ENCODE peak calls at places on chromosomes 12 and 14, in six cellular contexts. One of them, this sample, is unnamed. For H3K4me1, the result is how much of the 10 kb centered on the place peaks cover.

GRCh38 chr14:89386214-89386886 is 30.7 kb downstream of the FOXN3 start:
- DNase-seq in BE2C: no peak
- DNase-seq in spleen: no peak
- DNase-seq in uterus: no peak
- DNase-seq in ovary: no peak
- DNase-seq in GM23338: no peak
- DNase-seq in this sample: peak

GRCh38 chr12:102740157-102741032 is 176.6 kb downstream of the PAH start:
- DNase-seq in BE2C: no peak
- DNase-seq in spleen: no peak
- DNase-seq in uterus: no peak
- DNase-seq in ovary: no peak
- DNase-seq in GM23338: peak
- DNase-seq in this sample: no peak

GRCh38 chr12:6161124-6161882 is 36.8 kb upstream of the VWF start:
- DNase-seq in BE2C: no peak
- DNase-seq in spleen: peak
- DNase-seq in uterus: no peak
- DNase-seq in ovary: no peak
- DNase-seq in GM23338: no peak
- DNase-seq in this sample: no peak

GRCh38 chr14:38762436-38762835 is 340.6 kb downstream of the SEC23A start:
- DNase-seq in BE2C: no peak
- DNase-seq in spleen: no peak
- DNase-seq in uterus: no peak
- DNase-seq in ovary: no peak
- DNase-seq in GM23338: no peak
- DNase-seq in this sample: no peak

GRCh38 chr12:126706300-126706699 is 1560.7 kb upstream of the TMEM132C start:
- DNase-seq in BE2C: no peak
- DNase-seq in spleen: no peak
- DNase-seq in uterus: no peak
- DNase-seq in ovary: no peak
- DNase-seq in GM23338: peak
- DNase-seq in this sample: no peak

GRCh38 chr12:120544691-120545090 is 10.5 kb downstream of the RNF10 start:
- DNase-seq in BE2C: no peak
- DNase-seq in spleen: no peak
- DNase-seq in uterus: no peak
- DNase-seq in ovary: no peak
- DNase-seq in GM23338: no peak
- DNase-seq in this sample: no peak

GRCh38 chr12:46227616-46228015 is 41.2 kb downstream of the SLC38A1 start:
- DNase-seq in BE2C: no peak
- DNase-seq in spleen: no peak
- DNase-seq in uterus: no peak
- DNase-seq in ovary: no peak
- DNase-seq in GM23338: no peak
- DNase-seq in this sample: no peak

GRCh38 chr12:131096681-131097181 is 143.0 kb downstream of the ADGRD1 start:
- DNase-seq in BE2C: peak
- DNase-seq in spleen: peak
- DNase-seq in uterus: peak
- DNase-seq in ovary: no peak
- DNase-seq in GM23338: no peak
- DNase-seq in this sample: no peak

GRCh38 chr12:27965966-27966365 is 6.6 kb downstream of the PTHLH start:
- DNase-seq in BE2C: no peak
- DNase-seq in spleen: no peak
- DNase-seq in uterus: no peak
- DNase-seq in ovary: no peak
- DNase-seq in GM23338: no peak
- DNase-seq in this sample: no peak

GRCh38 chr12:50924439-50925341 is 27.7 kb upstream of the HIGD1C start:
- DNase-seq in BE2C: peak
- DNase-seq in spleen: peak
- DNase-seq in uterus: peak
- DNase-seq in ovary: peak
- DNase-seq in GM23338: peak
- DNase-seq in this sample: peak

GRCh38 chr12:54631988-54632728 is 2.5 kb downstream of the LACRT start:
- DNase-seq in BE2C: no peak
- DNase-seq in spleen: no peak
- DNase-seq in uterus: no peak
- DNase-seq in ovary: no peak
- DNase-seq in GM23338: peak
- DNase-seq in this sample: no peak

GRCh38 chr12:131387281-131388163 is 323.4 kb upstream of the SFSWAP start:
- DNase-seq in BE2C: no peak
- DNase-seq in spleen: peak
- DNase-seq in uterus: no peak
- DNase-seq in ovary: no peak
- DNase-seq in GM23338: no peak
- DNase-seq in this sample: no peak

GRCh38 chr12:106179086-106179485 is 40.3 kb upstream of the NUAK1 start:
- DNase-seq in BE2C: no peak
- DNase-seq in spleen: no peak
- DNase-seq in uterus: peak
- DNase-seq in ovary: no peak
- DNase-seq in GM23338: no peak
- DNase-seq in this sample: peak

GRCh38 chr14:65131176-65131765 is 29.0 kb upstream of the MAX start:
- DNase-seq in BE2C: no peak
- DNase-seq in spleen: no peak
- DNase-seq in uterus: no peak
- DNase-seq in ovary: no peak
- DNase-seq in GM23338: peak
- DNase-seq in this sample: no peak

GRCh38 chr14:58815781-58816297 is 178.1 kb downstream of the DACT1 start:
- DNase-seq in BE2C: no peak
- DNase-seq in spleen: no peak
- DNase-seq in uterus: no peak
- DNase-seq in ovary: no peak
- DNase-seq in GM23338: no peak
- DNase-seq in this sample: no peak

GRCh38 chr14:104957146-104958113 is 20.7 kb downstream of the AHNAK2 start:
- DNase-seq in BE2C: peak
- DNase-seq in spleen: peak
- DNase-seq in uterus: no peak
- DNase-seq in ovary: no peak
- DNase-seq in GM23338: no peak
- DNase-seq in this sample: no peak

GRCh38 chr12:26691234-26691970 is 141.6 kb downstream of the ITPR2 start:
- DNase-seq in BE2C: peak
- DNase-seq in spleen: no peak
- DNase-seq in uterus: no peak
- DNase-seq in ovary: peak
- DNase-seq in GM23338: peak
- DNase-seq in this sample: no peak

GRCh38 chr14:50037837-50038236 is 78.5 kb downstream of the VCPKMT start:
- DNase-seq in BE2C: no peak
- DNase-seq in spleen: no peak
- DNase-seq in uterus: peak
- DNase-seq in ovary: no peak
- DNase-seq in GM23338: no peak
- DNase-seq in this sample: no peak

GRCh38 chr14:74401504-74402241 is 24.3 kb downstream of the SYNDIG1L start:
- DNase-seq in BE2C: peak
- DNase-seq in spleen: peak
- DNase-seq in uterus: no peak
- DNase-seq in ovary: no peak
- DNase-seq in GM23338: peak
- DNase-seq in this sample: peak

GRCh38 chr14:71229875-71230274 is 322.6 kb downstream of the PCNX1 start:
- DNase-seq in BE2C: no peak
- DNase-seq in spleen: no peak
- DNase-seq in uterus: no peak
- DNase-seq in ovary: no peak
- DNase-seq in GM23338: no peak
- DNase-seq in this sample: no peak

GRCh38 chr14:76115010-76115422 is 36.7 kb upstream of the GPATCH2L start:
- DNase-seq in BE2C: no peak
- DNase-seq in spleen: no peak
- DNase-seq in uterus: no peak
- DNase-seq in ovary: no peak
- DNase-seq in GM23338: peak
- DNase-seq in this sample: no peak

GRCh38 chr14:52071675-52072074 is 2.8 kb upstream of the NID2 start:
- DNase-seq in BE2C: no peak
- DNase-seq in spleen: no peak
- DNase-seq in uterus: no peak
- DNase-seq in ovary: no peak
- DNase-seq in GM23338: peak
- DNase-seq in this sample: no peak

GRCh38 chr14:55458800-55459577 is 18.6 kb upstream of the TBPL2 start:
- DNase-seq in BE2C: no peak
- DNase-seq in spleen: no peak
- DNase-seq in uterus: no peak
- DNase-seq in ovary: no peak
- DNase-seq in GM23338: no peak
- DNase-seq in this sample: no peak

GRCh38 chr12:113850309-113851056 is 115.6 kb downstream of the RBM19 start:
- DNase-seq in BE2C: no peak
- DNase-seq in spleen: no peak
- DNase-seq in uterus: peak
- DNase-seq in ovary: no peak
- DNase-seq in GM23338: no peak
- DNase-seq in this sample: peak

GRCh38 chr12:31118831-31119530 is 45.3 kb downstream of the DDX11 start:
- DNase-seq in BE2C: no peak
- DNase-seq in spleen: peak
- DNase-seq in uterus: peak
- DNase-seq in ovary: peak
- DNase-seq in GM23338: peak
- DNase-seq in this sample: no peak

DNA sequence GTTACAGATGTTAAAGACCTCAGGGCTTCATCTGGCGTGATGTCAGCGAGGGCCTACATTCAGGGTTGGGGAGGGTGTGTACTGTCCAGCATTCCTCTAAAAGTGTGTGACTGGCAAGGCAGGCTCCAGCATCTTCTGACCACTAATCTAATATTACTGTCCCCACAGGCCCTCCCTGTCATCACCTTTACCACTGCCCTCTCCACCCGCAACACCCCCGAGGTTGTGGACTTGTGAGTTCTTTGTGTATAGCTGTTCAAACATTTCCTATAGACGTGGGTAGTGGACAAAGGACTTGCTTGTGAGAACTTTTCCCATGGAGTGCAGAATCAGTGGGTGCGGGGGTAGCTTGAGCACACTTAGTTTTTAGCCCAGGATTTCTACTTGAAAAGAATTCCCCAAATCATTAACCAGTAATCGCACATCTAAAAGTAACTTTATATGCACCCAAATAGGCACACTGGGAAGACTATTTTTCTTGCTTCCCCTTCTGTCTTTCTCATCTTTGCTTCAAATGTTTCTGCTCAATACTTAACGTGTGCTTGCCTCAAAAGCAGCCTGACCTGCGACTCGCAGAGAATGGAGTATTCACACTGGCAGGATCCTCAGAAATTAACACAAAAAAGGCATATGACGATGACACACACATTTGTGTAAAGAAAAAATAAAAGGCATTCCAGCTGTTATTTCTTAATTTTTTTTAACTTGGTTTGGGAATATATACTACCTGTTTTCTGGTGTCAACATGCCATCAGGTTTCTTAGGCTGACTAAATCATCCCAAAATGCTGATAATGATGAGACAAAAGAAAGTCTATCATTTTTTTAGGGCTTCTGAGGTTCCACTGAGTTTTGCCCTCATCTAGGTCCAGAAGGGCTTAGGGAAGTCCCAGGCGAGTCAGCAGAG is 158.4 kb upstream of the HIF1A start:
- DNase-seq in BE2C: no peak
- DNase-seq in spleen: no peak
- DNase-seq in uterus: no peak
- DNase-seq in ovary: no peak
- DNase-seq in GM23338: no peak
- DNase-seq in this sample: no peak
- H3K4me1 ChIP-seq in BE2C: under half
- H3K4me1 ChIP-seq in spleen: under half
- H3K4me1 ChIP-seq in uterus: under half
- H3K4me1 ChIP-seq in ovary: under half
- H3K4me1 ChIP-seq in GM23338: under half
- H3K4me1 ChIP-seq in this sample: under half

GRCh38 chr14:77707355-77707723 is 484 bp downstream of the ALKBH1 start:
- DNase-seq in BE2C: peak
- DNase-seq in spleen: no peak
- DNase-seq in uterus: no peak
- DNase-seq in ovary: no peak
- DNase-seq in GM23338: peak
- DNase-seq in this sample: no peak
- TF ChIP-seq CTCF in BE2C: peak
- TF ChIP-seq CTCF in spleen: peak
- TF ChIP-seq CTCF in uterus: no peak
- TF ChIP-seq CTCF in ovary: no peak
- TF ChIP-seq CTCF in GM23338: peak
- TF ChIP-seq CTCF in this sample: peak

DNA sequence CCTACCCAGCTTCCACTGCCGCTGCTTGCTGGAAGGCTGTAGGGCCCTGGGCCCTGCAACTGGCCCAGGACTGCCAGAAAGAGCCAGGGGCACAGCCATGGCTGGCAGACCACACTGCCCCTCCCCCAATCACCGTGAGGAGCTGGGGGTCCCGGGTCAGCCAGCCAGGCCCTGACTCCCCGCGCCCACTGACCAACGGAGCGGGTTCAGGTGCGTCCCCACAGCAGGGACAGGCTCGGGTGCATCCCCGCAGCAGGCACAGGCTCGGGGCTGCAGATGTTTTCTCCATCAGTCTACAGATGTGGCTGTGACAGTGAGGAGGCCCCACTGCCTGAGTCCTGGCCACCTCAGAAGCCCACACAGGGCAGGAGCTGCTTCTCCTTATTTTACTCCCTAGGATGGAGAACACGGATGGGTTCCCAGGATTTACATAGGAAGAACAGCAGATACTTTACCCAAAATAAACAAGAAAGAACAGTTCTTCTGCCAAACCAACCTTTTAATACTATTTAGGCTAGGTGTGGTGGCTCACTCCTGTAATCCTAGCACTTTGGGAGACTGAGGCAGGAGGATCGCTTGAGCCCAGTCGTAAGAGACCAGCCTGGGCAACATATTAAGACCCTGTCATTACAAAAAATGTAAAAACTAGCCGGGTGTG is 61.1 kb downstream of the TESC start:
- DNase-seq in BE2C: no peak
- DNase-seq in spleen: peak
- DNase-seq in uterus: no peak
- DNase-seq in ovary: no peak
- DNase-seq in GM23338: no peak
- DNase-seq in this sample: no peak
- H3K4me1 ChIP-seq in BE2C: under half
- H3K4me1 ChIP-seq in spleen: under half
- H3K4me1 ChIP-seq in uterus: under half
- H3K4me1 ChIP-seq in ovary: under half
- H3K4me1 ChIP-seq in GM23338: under half
- H3K4me1 ChIP-seq in this sample: under half

GRCh38 chr12:96045566-96045965 is 10.2 kb upstream of the LTA4H start:
- DNase-seq in BE2C: no peak
- DNase-seq in spleen: peak
- DNase-seq in uterus: no peak
- DNase-seq in ovary: no peak
- DNase-seq in GM23338: no peak
- DNase-seq in this sample: no peak
- TF ChIP-seq CTCF in BE2C: no peak
- TF ChIP-seq CTCF in spleen: no peak
- TF ChIP-seq CTCF in uterus: no peak
- TF ChIP-seq CTCF in ovary: no peak
- TF ChIP-seq CTCF in GM23338: no peak
- TF ChIP-seq CTCF in this sample: no peak

This sample was measured in gastrocnemius medialis.